ENCODE peak calls at places on chromosomes 6 and 20, in four cellular contexts. J, L, B and G are unnamed samples.

GRCh38 chr20:625360-625932 is 15.3 kb upstream of the TCF15 start:
- DNase-seq in J (no peak), L (no peak), B (no peak), G (no peak)

GRCh38 chr6:19999319-20000191 is 162.4 kb downstream of the ID4 start:
- DNase-seq in J (no peak), L (no peak), B (no peak), G (no peak)

GRCh38 chr6:10163159-10163962 is 251.5 kb downstream of the TFAP2A start:
- DNase-seq in J (no peak), L (no peak), B (no peak), G (no peak)

GRCh38 chr6:157428418-157429202 is 47.6 kb downstream of the ZDHHC14 start:
- DNase-seq in J (peak; percentile 64), L (peak; percentile 28), B (peak; percentile 73), G (no peak)

GRCh38 chr6:87472525-87473418 is at the start of gene SLC35A1:
- DNase-seq in J (peak; percentile 77), L (peak; percentile 88), B (peak; percentile 88), G (peak; percentile 89)

GRCh38 chr20:2299301-2299700 is 3.5 kb downstream of the TGM3 start:
- DNase-seq in J (no peak), L (peak; percentile 24), B (no peak), G (peak; percentile 87)

GRCh38 chr6:157648561-157648960 is 174.5 kb upstream of the SNX9 start:
- DNase-seq in J (no peak), L (no peak), B (no peak), G (no peak)

GRCh38 chr6:45572833-45573232 is 195.1 kb upstream of the SUPT3H start:
- DNase-seq in J (no peak), L (no peak), B (no peak), G (no peak)

GRCh38 chr6:41733707-41734665 is 1.4 kb downstream of the TFEB start:
- DNase-seq in J (peak; percentile 26), L (peak; percentile 96), B (peak; percentile 68), G (peak; percentile 77)

GRCh38 chr20:51193066-51193772 is 170.3 kb upstream of the KCNG1 start:
- DNase-seq in J (no peak), L (no peak), B (no peak), G (no peak)

GRCh38 chr6:52106994-52107393 is 19.6 kb upstream of the PKHD1 start:
- DNase-seq in J (no peak), L (no peak), B (no peak), G (no peak)

GRCh38 chr6:168133186-168133585 is 54.2 kb upstream of the FRMD1 start:
- DNase-seq in J (no peak), L (peak; percentile 55), B (no peak), G (no peak)

GRCh38 chr20:8272758-8273157 is 140.7 kb downstream of the PLCB1 start:
- DNase-seq in J (no peak), L (no peak), B (no peak), G (no peak)

GRCh38 chr6:674956-675355 is 18.0 kb downstream of the EXOC2 start:
- DNase-seq in J (no peak), L (no peak), B (no peak), G (no peak)

GRCh38 chr6:22320750-22321149 is 23.9 kb upstream of the PRL start:
- DNase-seq in J (no peak), L (no peak), B (no peak), G (no peak)

GRCh38 chr20:17610566-17611289 is 40.9 kb downstream of the DSTN start:
- DNase-seq in J (peak; percentile 27), L (no peak), B (peak; percentile 41), G (no peak)

GRCh38 chr6:6969761-6970223 is 138.0 kb upstream of the RREB1 start:
- DNase-seq in J (no peak), L (no peak), B (no peak), G (no peak)

GRCh38 chr20:52279667-52280180 is 88.1 kb upstream of the ZFP64 start:
- DNase-seq in J (no peak), L (no peak), B (no peak), G (no peak)

GRCh38 chr6:46419576-46420002 is 71.7 kb downstream of the RCAN2 start:
- DNase-seq in J (no peak), L (no peak), B (peak; percentile 39), G (peak; percentile 55)

GRCh38 chr20:48126227-48126740 is 341.0 kb upstream of the SULF2 start:
- DNase-seq in J (no peak), L (no peak), B (no peak), G (no peak)

GRCh38 chr6:112443118-112443641 is 96.0 kb downstream of the RFPL4B start:
- DNase-seq in J (no peak), L (no peak), B (no peak), G (no peak)

GRCh38 chr20:21702553-21703467 is 2.7 kb upstream of the PAX1 start:
- DNase-seq in J (no peak), L (peak; percentile 18), B (peak; percentile 67), G (peak; percentile 67)

GRCh38 chr6:43763133-43763797 is 6.7 kb upstream of the VEGFA start:
- DNase-seq in J (no peak), L (no peak), B (no peak), G (no peak)

GRCh38 chr6:165055231-165055630 is 254.2 kb downstream of the C6orf118 start:
- DNase-seq in J (no peak), L (peak; percentile 1), B (no peak), G (no peak)

GRCh38 chr6:100281471-100281878 is 183.2 kb downstream of the SIM1 start:
- DNase-seq in J (no peak), L (no peak), B (no peak), G (no peak)

GRCh38 chr6:20220345-20220744 is 8.1 kb upstream of the MBOAT1 start:
- DNase-seq in J (no peak), L (no peak), B (no peak), G (no peak)

GRCh38 chr6:156543431-156543830 is 233.7 kb upstream of the ARID1B start:
- DNase-seq in J (no peak), L (no peak), B (no peak), G (no peak)